ENCODE peak calls at places on chromosome 21, in eight cellular contexts. One of them, this sample, is unnamed.

GRCh38 chr21:17780539-17780938 is 38.6 kb downstream of the C21orf91 start:
- DNase-seq in adrenal gland: no peak
- DNase-seq in tibial nerve: no peak
- DNase-seq in IMR-90: no peak
- DNase-seq in stomach: no peak
- DNase-seq in suprapubic skin: no peak
- DNase-seq in ovary: no peak
- DNase-seq in uterus: no peak
- DNase-seq in this sample: no peak

GRCh38 chr21:19340303-19340702 is 936.7 kb upstream of the TMPRSS15 start:
- DNase-seq in suprapubic skin: no peak
- DNase-seq in adrenal gland: no peak
- DNase-seq in ovary: no peak
- DNase-seq in uterus: no peak
- DNase-seq in IMR-90: no peak
- DNase-seq in tibial nerve: no peak
- DNase-seq in stomach: no peak
- DNase-seq in this sample: no peak

GRCh38 chr21:17270234-17270633 is 242.6 kb upstream of the CXADR start:
- DNase-seq in stomach: no peak
- DNase-seq in ovary: peak; percentile 68
- DNase-seq in adrenal gland: peak; percentile 53
- DNase-seq in tibial nerve: peak; percentile 24
- DNase-seq in uterus: peak; percentile 82
- DNase-seq in IMR-90: peak; percentile 31
- DNase-seq in suprapubic skin: no peak
- DNase-seq in this sample: no peak

GRCh38 chr21:39911286-39911685 is 44.0 kb downstream of the PCP4 start:
- DNase-seq in adrenal gland: no peak
- DNase-seq in suprapubic skin: no peak
- DNase-seq in uterus: no peak
- DNase-seq in IMR-90: no peak
- DNase-seq in stomach: no peak
- DNase-seq in tibial nerve: no peak
- DNase-seq in ovary: no peak
- DNase-seq in this sample: no peak

GRCh38 chr21:46065215-46065992 is 32.5 kb upstream of the COL6A2 start:
- DNase-seq in adrenal gland: no peak
- DNase-seq in tibial nerve: no peak
- DNase-seq in suprapubic skin: peak; percentile 92
- DNase-seq in ovary: no peak
- DNase-seq in stomach: no peak
- DNase-seq in IMR-90: peak; percentile 76
- DNase-seq in uterus: peak; percentile 79
- DNase-seq in this sample: no peak

GRCh38 chr21:41369915-41370839 is 8.3 kb downstream of the MX2 start:
- DNase-seq in uterus: peak; percentile 11
- DNase-seq in IMR-90: no peak
- DNase-seq in ovary: no peak
- DNase-seq in tibial nerve: no peak
- DNase-seq in stomach: peak; percentile 25
- DNase-seq in adrenal gland: no peak
- DNase-seq in suprapubic skin: no peak
- DNase-seq in this sample: no peak

GRCh38 chr21:44952116-44952928 is 12.5 kb downstream of the SLX9 start:
- DNase-seq in stomach: no peak
- DNase-seq in ovary: no peak
- DNase-seq in adrenal gland: no peak
- DNase-seq in suprapubic skin: no peak
- DNase-seq in tibial nerve: no peak
- DNase-seq in uterus: no peak
- DNase-seq in IMR-90: no peak
- DNase-seq in this sample: peak; percentile 93

GRCh38 chr21:41112740-41113692 is 54.9 kb upstream of the BACE2 start:
- DNase-seq in suprapubic skin: peak; percentile 75
- DNase-seq in stomach: no peak
- DNase-seq in tibial nerve: no peak
- DNase-seq in IMR-90: peak; percentile 79
- DNase-seq in ovary: no peak
- DNase-seq in uterus: no peak
- DNase-seq in adrenal gland: no peak
- DNase-seq in this sample: no peak

GRCh38 chr21:46220275-46220810 is 8.2 kb downstream of the LSS start:
- DNase-seq in adrenal gland: no peak
- DNase-seq in stomach: no peak
- DNase-seq in IMR-90: no peak
- DNase-seq in uterus: no peak
- DNase-seq in suprapubic skin: peak; percentile 46
- DNase-seq in tibial nerve: no peak
- DNase-seq in ovary: no peak
- DNase-seq in this sample: peak; percentile 41

GRCh38 chr21:41884501-41885030 is 5.4 kb upstream of the PRDM15 start:
- DNase-seq in tibial nerve: no peak
- DNase-seq in adrenal gland: no peak
- DNase-seq in uterus: no peak
- DNase-seq in suprapubic skin: no peak
- DNase-seq in stomach: no peak
- DNase-seq in ovary: no peak
- DNase-seq in IMR-90: no peak
- DNase-seq in this sample: no peak

GRCh38 chr21:34693192-34693810 is 24.5 kb downstream of the CLIC6 start:
- DNase-seq in tibial nerve: no peak
- DNase-seq in adrenal gland: peak; percentile 34
- DNase-seq in ovary: peak; percentile 18
- DNase-seq in IMR-90: peak; percentile 74
- DNase-seq in stomach: peak; percentile 57
- DNase-seq in uterus: peak; percentile 24
- DNase-seq in suprapubic skin: no peak
- DNase-seq in this sample: no peak

GRCh38 chr21:46411236-46411635 is 47.5 kb upstream of the DIP2A start:
- DNase-seq in IMR-90: no peak
- DNase-seq in suprapubic skin: no peak
- DNase-seq in adrenal gland: no peak
- DNase-seq in ovary: no peak
- DNase-seq in uterus: no peak
- DNase-seq in tibial nerve: no peak
- DNase-seq in stomach: no peak
- DNase-seq in this sample: no peak

GRCh38 chr21:45517249-45518065 is 24.8 kb downstream of the SLC19A1 start:
- DNase-seq in ovary: no peak
- DNase-seq in uterus: no peak
- DNase-seq in suprapubic skin: peak; percentile 61
- DNase-seq in IMR-90: no peak
- DNase-seq in tibial nerve: no peak
- DNase-seq in stomach: no peak
- DNase-seq in adrenal gland: peak; percentile 11
- DNase-seq in this sample: no peak

GRCh38 chr21:34845521-34846213 is 176.9 kb downstream of the CLIC6 start:
- DNase-seq in ovary: no peak
- DNase-seq in tibial nerve: no peak
- DNase-seq in adrenal gland: no peak
- DNase-seq in suprapubic skin: no peak
- DNase-seq in IMR-90: peak; percentile 90
- DNase-seq in stomach: peak; percentile 82
- DNase-seq in uterus: no peak
- DNase-seq in this sample: no peak

GRCh38 chr21:45385549-45386050 is 19.4 kb upstream of the COL18A1 start:
- DNase-seq in suprapubic skin: peak; percentile 52
- DNase-seq in IMR-90: no peak
- DNase-seq in adrenal gland: peak; percentile 6
- DNase-seq in stomach: no peak
- DNase-seq in tibial nerve: no peak
- DNase-seq in ovary: peak; percentile 19
- DNase-seq in uterus: peak; percentile 16
- DNase-seq in this sample: peak; percentile 4

GRCh38 chr21:14736162-14736561 is 190.0 kb upstream of the SAMSN1 start:
- DNase-seq in suprapubic skin: no peak
- DNase-seq in IMR-90: no peak
- DNase-seq in ovary: no peak
- DNase-seq in tibial nerve: no peak
- DNase-seq in uterus: no peak
- DNase-seq in adrenal gland: no peak
- DNase-seq in stomach: no peak
- DNase-seq in this sample: no peak

GRCh38 chr21:35231115-35231514 is 182.0 kb upstream of the RUNX1 start:
- DNase-seq in stomach: no peak
- DNase-seq in adrenal gland: no peak
- DNase-seq in IMR-90: peak; percentile 55
- DNase-seq in ovary: no peak
- DNase-seq in suprapubic skin: no peak
- DNase-seq in tibial nerve: no peak
- DNase-seq in uterus: no peak
- DNase-seq in this sample: no peak

GRCh38 chr21:34530264-34530663 is 18.3 kb upstream of the KCNE1 start:
- DNase-seq in uterus: no peak
- DNase-seq in stomach: no peak
- DNase-seq in ovary: no peak
- DNase-seq in tibial nerve: no peak
- DNase-seq in suprapubic skin: no peak
- DNase-seq in adrenal gland: no peak
- DNase-seq in IMR-90: peak; percentile 86
- DNase-seq in this sample: no peak

GRCh38 chr21:46304955-46305354 is 18.7 kb downstream of the C21orf58 start:
- DNase-seq in IMR-90: no peak
- DNase-seq in ovary: no peak
- DNase-seq in stomach: no peak
- DNase-seq in tibial nerve: no peak
- DNase-seq in uterus: no peak
- DNase-seq in adrenal gland: no peak
- DNase-seq in suprapubic skin: no peak
- DNase-seq in this sample: no peak

GRCh38 chr21:41768371-41769042 is 1.7 kb upstream of the RIPK4 start:
- DNase-seq in adrenal gland: no peak
- DNase-seq in tibial nerve: no peak
- DNase-seq in stomach: peak; percentile 78
- DNase-seq in ovary: no peak
- DNase-seq in IMR-90: peak; percentile 85
- DNase-seq in uterus: no peak
- DNase-seq in suprapubic skin: peak; percentile 62
- DNase-seq in this sample: no peak

DNA sequence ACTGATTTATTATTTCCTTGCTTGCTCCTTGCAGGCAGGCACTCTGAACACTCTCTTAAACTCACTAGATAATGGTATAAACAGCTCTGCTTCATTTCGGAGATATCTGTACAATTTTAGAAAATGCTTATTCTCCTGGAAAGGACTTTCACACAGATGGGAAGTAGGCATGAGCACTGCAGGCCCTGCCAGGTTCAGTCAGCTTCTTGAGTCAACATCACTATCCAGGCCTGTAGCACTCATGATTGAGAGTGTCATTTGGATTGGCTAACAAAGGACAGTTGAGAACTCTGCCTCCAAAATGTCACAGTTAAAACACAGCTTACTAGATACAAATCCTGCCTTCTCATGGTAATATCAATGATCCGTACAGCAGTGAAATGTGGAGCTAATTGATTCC is 181.9 kb downstream of the CYYR1 start:
- DNase-seq in suprapubic skin: no peak
- DNase-seq in IMR-90: no peak
- DNase-seq in uterus: no peak
- DNase-seq in adrenal gland: no peak
- DNase-seq in stomach: no peak
- DNase-seq in ovary: no peak
- DNase-seq in tibial nerve: no peak
- DNase-seq in this sample: no peak
- H3K9me3 ChIP-seq in suprapubic skin: no peaks in the 10 kb centered on the region
- H3K9me3 ChIP-seq in IMR-90: no peaks in the 10 kb centered on the region
- H3K9me3 ChIP-seq in uterus: no peaks in the 10 kb centered on the region
- H3K9me3 ChIP-seq in adrenal gland: no peaks in the 10 kb centered on the region
- H3K9me3 ChIP-seq in stomach: no peaks in the 10 kb centered on the region
- H3K9me3 ChIP-seq in ovary: no peaks in the 10 kb centered on the region
- H3K9me3 ChIP-seq in tibial nerve: no peaks in the 10 kb centered on the region
- H3K9me3 ChIP-seq in this sample: no peaks in the 10 kb centered on the region

DNA sequence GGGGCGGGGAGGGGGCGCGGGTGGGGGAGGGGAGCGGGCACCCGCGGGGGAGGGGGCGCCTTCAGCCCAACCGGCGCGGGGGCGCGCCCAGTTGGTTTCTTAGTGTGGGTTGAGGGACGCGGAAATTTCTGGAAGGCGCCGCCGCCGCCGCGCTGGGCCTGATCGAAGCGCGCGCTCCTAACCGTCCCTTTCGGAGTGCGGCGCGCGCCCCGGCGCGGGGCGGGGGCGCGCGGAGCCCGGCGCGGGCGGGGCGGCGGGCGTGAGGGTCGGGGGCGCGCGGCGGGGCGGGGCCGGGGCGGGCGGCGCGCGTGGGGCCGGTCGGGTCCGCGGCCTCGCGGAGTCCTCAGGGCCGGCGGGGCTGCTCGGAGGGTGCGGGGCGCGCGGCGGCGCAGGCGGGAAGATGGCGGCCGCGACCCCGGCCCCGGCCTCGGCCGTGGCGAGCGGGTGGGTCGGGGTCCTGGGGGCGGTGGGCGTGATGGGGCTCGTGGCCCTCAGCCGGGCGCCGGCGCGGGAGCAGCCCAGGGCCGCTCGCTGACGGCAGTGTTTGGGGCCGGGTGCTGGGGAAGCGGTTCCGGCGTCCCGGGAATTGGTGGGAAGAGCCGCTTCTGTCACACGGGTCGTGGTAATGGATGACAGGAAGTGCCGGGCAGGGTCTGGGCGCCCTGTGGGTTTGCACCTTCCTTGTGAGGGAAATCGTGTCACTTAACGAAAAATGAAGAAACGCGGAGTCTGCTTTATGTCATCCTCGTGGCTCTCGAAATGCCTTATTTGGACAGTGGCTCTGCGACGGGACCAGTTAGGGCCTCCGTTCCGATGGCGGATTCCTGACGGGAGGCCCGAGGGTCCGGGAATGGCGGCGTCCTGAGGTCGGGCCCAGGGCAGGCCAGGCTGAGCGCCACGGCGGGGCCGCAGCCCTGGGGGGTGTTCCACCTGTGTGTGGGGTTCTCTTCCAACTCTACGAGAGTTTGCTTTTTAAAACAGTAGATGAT is 764 bp downstream of the PKNOX1 start:
- DNase-seq in IMR-90: peak; percentile 64
- DNase-seq in suprapubic skin: peak; percentile 83
- DNase-seq in tibial nerve: peak; percentile 16
- DNase-seq in stomach: peak; percentile 63
- DNase-seq in ovary: peak; percentile 43
- DNase-seq in uterus: peak; percentile 61
- DNase-seq in adrenal gland: peak; percentile 62
- DNase-seq in this sample: peak; percentile 34
- TF ChIP-seq POLR2A in IMR-90: peak; percentile 60
- TF ChIP-seq POLR2A in suprapubic skin: no peak
- TF ChIP-seq POLR2A in tibial nerve: peak; percentile 10
- TF ChIP-seq POLR2A in stomach: no peak
- TF ChIP-seq POLR2A in ovary: peak; percentile 41
- TF ChIP-seq POLR2A in uterus: no peak
- TF ChIP-seq POLR2A in adrenal gland: peak; percentile 0
- TF ChIP-seq POLR2A in this sample: peak; percentile 32

GRCh38 chr21:32330784-32331311 is 32.2 kb downstream of the MRAP start:
- DNase-seq in suprapubic skin: no peak
- DNase-seq in stomach: no peak
- DNase-seq in adrenal gland: no peak
- DNase-seq in IMR-90: no peak
- DNase-seq in ovary: no peak
- DNase-seq in uterus: no peak
- DNase-seq in tibial nerve: no peak
- DNase-seq in this sample: no peak
- H3K4me3 ChIP-seq in suprapubic skin: no peak overlapping the region
- H3K4me3 ChIP-seq in stomach: no peak overlapping the region
- H3K4me3 ChIP-seq in adrenal gland: no peak overlapping the region
- H3K4me3 ChIP-seq in IMR-90: no peak overlapping the region
- H3K4me3 ChIP-seq in ovary: no peak overlapping the region
- H3K4me3 ChIP-seq in uterus: no peak overlapping the region
- H3K4me3 ChIP-seq in tibial nerve: no peak overlapping the region
- H3K4me3 ChIP-seq in this sample: no peak overlapping the region

GRCh38 chr21:21373969-21374368 is 375.8 kb downstream of the NCAM2 start:
- DNase-seq in IMR-90: no peak
- DNase-seq in ovary: no peak
- DNase-seq in uterus: no peak
- DNase-seq in stomach: no peak
- DNase-seq in adrenal gland: no peak
- DNase-seq in tibial nerve: no peak
- DNase-seq in suprapubic skin: no peak
- DNase-seq in this sample: no peak
- H3K9me3 ChIP-seq in IMR-90: no peaks in the 10 kb centered on the region
- H3K9me3 ChIP-seq in ovary: no peaks in the 10 kb centered on the region
- H3K9me3 ChIP-seq in uterus: no peaks in the 10 kb centered on the region
- H3K9me3 ChIP-seq in stomach: no peaks in the 10 kb centered on the region
- H3K9me3 ChIP-seq in adrenal gland: no peaks in the 10 kb centered on the region
- H3K9me3 ChIP-seq in tibial nerve: no peaks in the 10 kb centered on the region
- H3K9me3 ChIP-seq in suprapubic skin: no peaks in the 10 kb centered on the region
- H3K9me3 ChIP-seq in this sample: no peaks in the 10 kb centered on the region

This sample was measured in gastrocnemius medialis.